ENCODE peak calls at places on chromosome 20, in five cellular contexts. C, J, E, A and O are unnamed samples.

GRCh38 chr20:44001667-44002596 is 87.3 kb downstream of the TOX2 start:
- DNase-seq in J (no peak), A (no peak), C (no peak), E (no peak), O (no peak)

GRCh38 chr20:47758517-47759450 is 26.5 kb downstream of the SULF2 start:
- DNase-seq in E (no peak), A (no peak), C (no peak), J (no peak), O (no peak)

GRCh38 chr20:37987602-37988290 is 45.5 kb downstream of the TTI1 start:
- DNase-seq in A (no peak), C (no peak), E (no peak), J (no peak), O (no peak)

GRCh38 chr20:45823949-45824835 is 2.9 kb downstream of the TNNC2 start:
- DNase-seq in C (peak; percentile 64), J (peak; percentile 61), A (peak; percentile 56), E (peak; percentile 18), O (no peak)

GRCh38 chr20:49928411-49929141 is 7.6 kb upstream of the RNF114 start:
- DNase-seq in J (peak; percentile 90), C (peak; percentile 83), E (peak; percentile 53), A (peak; percentile 80), O (peak; percentile 19)

GRCh38 chr20:41135187-41135887 is 2.0 kb upstream of the PLCG1 start:
- DNase-seq in E (peak; percentile 37), A (peak; percentile 33), C (peak; percentile 74), J (peak; percentile 35), O (no peak)

GRCh38 chr20:39282619-39283092 is 320.5 kb downstream of the DHX35 start:
- DNase-seq in A (no peak), E (no peak), J (no peak), C (no peak), O (no peak)

GRCh38 chr20:45909817-45910669 is 1.9 kb downstream of the PLTP start:
- DNase-seq in A (no peak), C (no peak), E (no peak), J (peak; percentile 56), O (no peak)

GRCh38 chr20:36959242-36959641 is 7.7 kb upstream of the SAMHD1 start:
- DNase-seq in C (no peak), E (no peak), J (no peak), A (no peak), O (no peak)

GRCh38 chr20:45987108-45987780 is 15.2 kb upstream of the ZNF335 start:
- DNase-seq in C (peak; percentile 85), A (peak; percentile 43), J (peak; percentile 75), E (peak; percentile 54), O (no peak)

GRCh38 chr20:58149412-58150091 is 78.9 kb downstream of the ANKRD60 start:
- DNase-seq in A (no peak), J (no peak), C (no peak), E (no peak), O (no peak)

GRCh38 chr20:23641936-23642751 is 4.4 kb upstream of the CST3 start:
- DNase-seq in E (no peak), C (no peak), A (no peak), J (no peak), O (no peak)

GRCh38 chr20:23875606-23876237 is 3.8 kb downstream of the CST5 start:
- DNase-seq in E (no peak), J (no peak), A (no peak), C (no peak), O (no peak)

GRCh38 chr20:19937651-19938420 is 79.3 kb upstream of the NAA20 start:
- DNase-seq in J (peak; percentile 74), A (no peak), E (no peak), C (peak; percentile 52), O (no peak)

GRCh38 chr20:2172305-2173175 is 70.9 kb downstream of the STK35 start:
- DNase-seq in C (peak; percentile 70), A (peak; percentile 68), J (peak; percentile 68), E (peak; percentile 37), O (no peak)

GRCh38 chr20:50909413-50909812 is 21.8 kb downstream of the ADNP start:
- DNase-seq in C (no peak), A (no peak), J (no peak), E (no peak), O (no peak)

GRCh38 chr20:46060301-46060881 is 29.4 kb downstream of the NCOA5 start:
- DNase-seq in E (no peak), A (peak; percentile 20), J (peak; percentile 67), C (no peak), O (peak; percentile 18)

GRCh38 chr20:2700913-2701620 is 8.5 kb downstream of the EBF4 start:
- DNase-seq in E (no peak), A (no peak), C (no peak), J (no peak), O (no peak)

GRCh38 chr20:10521068-10521834 is 86.1 kb downstream of the SLX4IP start:
- DNase-seq in E (no peak), C (no peak), J (peak; percentile 23), A (peak; percentile 91), O (no peak)

GRCh38 chr20:9215539-9215938 is 146.7 kb downstream of the PLCB4 start:
- DNase-seq in C (no peak), J (no peak), E (no peak), A (peak; percentile 21), O (no peak)